ENCODE peak calls at places on chromosome 16, in eight cellular contexts. O is GM12878, U is H1, X is A549, T is HCT116, F is K562, W is HepG2, D is endothelial cell of umbilical vein. B is an unnamed sample.

GRCh38 chr16:13554020-13554419 is 365.9 kb upstream of the ERCC4 start:
- DNase-seq in O (no peak), U (no peak), X (no peak), T (no peak), F (peak; percentile 37), W (no peak), D (no peak), B (no peak)

GRCh38 chr16:81219151-81219550 is 19.3 kb upstream of the BCO1 start:
- DNase-seq in O (no peak), U (no peak), X (no peak), T (no peak), F (no peak), W (no peak), D (no peak), B (no peak)

GRCh38 chr16:27083861-27084261 is 17.1 kb downstream of the C16orf82 start:
- DNase-seq in O (no peak), U (no peak), X (no peak), T (no peak), F (peak; percentile 87), W (no peak), D (no peak), B (no peak)

GRCh38 chr16:57165923-57166322 is 19.9 kb downstream of the PSME3IP1 start:
- DNase-seq in O (no peak), U (no peak), X (no peak), T (no peak), F (no peak), W (no peak), D (no peak), B (no peak)

GRCh38 chr16:89304941-89305705 is 87.6 kb downstream of the ZNF778 start:
- DNase-seq in O (no peak), U (no peak), X (no peak), T (no peak), F (no peak), W (no peak), D (no peak), B (no peak)

GRCh38 chr16:84294196-84295142 is at the start of gene WFDC1:
- DNase-seq in O (no peak), U (no peak), X (no peak), T (no peak), F (no peak), W (no peak), D (no peak), B (peak; percentile 49)

GRCh38 chr16:11629071-11630030 is 38.9 kb upstream of the SNN start:
- DNase-seq in O (no peak), U (no peak), X (no peak), T (no peak), F (no peak), W (no peak), D (no peak), B (peak; percentile 77)

GRCh38 chr16:19375561-19376158 is 42.0 kb upstream of the TMC5 start:
- DNase-seq in O (peak; percentile 28), U (peak; percentile 2), X (peak; percentile 70), T (peak; percentile 60), F (peak; percentile 70), W (peak; percentile 60), D (peak; percentile 71), B (peak; percentile 57)

GRCh38 chr16:12613131-12613991 is 190.3 kb downstream of the CPPED1 start:
- DNase-seq in O (peak; percentile 76), U (peak; percentile 39), X (peak; percentile 94), T (peak; percentile 94), F (peak; percentile 55), W (peak; percentile 100), D (peak; percentile 18), B (peak; percentile 51)

GRCh38 chr16:50884066-50884860 is 142.4 kb downstream of the CYLD start:
- DNase-seq in O (no peak), U (no peak), X (peak; percentile 14), T (no peak), F (peak; percentile 72), W (peak; percentile 30), D (no peak), B (peak; percentile 27)

GRCh38 chr16:70790815-70791214 is 10.1 kb downstream of the VAC14 start:
- DNase-seq in O (no peak), U (no peak), X (no peak), T (no peak), F (no peak), W (no peak), D (no peak), B (no peak)
- TF ChIP-seq MAX in O (no peak), U (no peak), X (no peak), T (no peak), F (no peak), W (no peak), D (no peak), B (no peak)

GRCh38 chr16:67161595-67162058 is 1.9 kb downstream of the FBXL8 start:
- DNase-seq in O (no peak), U (no peak), X (no peak), T (no peak), F (no peak), W (no peak), D (no peak), B (no peak)
- H3K4me3 ChIP-seq in O (peak overlapping the region; percentile 95), U (no peak overlapping the region), X (no peak overlapping the region), T (peak overlapping the region; percentile 98), F (peak overlapping the region; percentile 73), W (no peak overlapping the region), D (no peak overlapping the region), B (no peak overlapping the region)

GRCh38 chr16:87448866-87449265 is 44.0 kb downstream of the ZCCHC14 start:
- DNase-seq in O (no peak), U (no peak), X (no peak), T (no peak), F (no peak), W (no peak), D (no peak), B (no peak)

GRCh38 chr16:87447323-87447722 is 45.5 kb downstream of the ZCCHC14 start:
- DNase-seq in O (no peak), U (no peak), X (no peak), T (no peak), F (no peak), W (no peak), D (no peak), B (no peak)

GRCh38 chr16:87454391-87454790 is 38.4 kb downstream of the ZCCHC14 start:
- DNase-seq in O (no peak), U (no peak), X (no peak), T (no peak), F (no peak), W (no peak), D (no peak), B (no peak)

GRCh38 chr16:87453326-87453725 is 39.5 kb downstream of the ZCCHC14 start:
- DNase-seq in O (no peak), U (no peak), X (no peak), T (no peak), F (no peak), W (no peak), D (no peak), B (no peak)

GRCh38 chr16:87451563-87452210 is 41.1 kb downstream of the ZCCHC14 start:
- DNase-seq in O (no peak), U (no peak), X (no peak), T (no peak), F (no peak), W (no peak), D (no peak), B (no peak)
- TF ChIP-seq POLR2A in O (no peak), U (no peak), X (no peak), T (no peak), F (no peak), W (no peak), D (no peak), B (no peak)

GRCh38 chr16:71424626-71425025 is 17.2 kb downstream of the TLE7 start:
- DNase-seq in O (no peak), U (no peak), X (no peak), T (no peak), F (no peak), W (no peak), D (no peak), B (no peak)

GRCh38 chr16:71421911-71422310 is 19.9 kb downstream of the TLE7 start:
- DNase-seq in O (no peak), U (no peak), X (peak; percentile 46), T (peak; percentile 26), F (peak; percentile 73), W (peak; percentile 58), D (no peak), B (peak; percentile 47)

GRCh38 chr16:71423865-71424264 is 18.0 kb downstream of the TLE7 start:
- DNase-seq in O (no peak), U (no peak), X (no peak), T (no peak), F (no peak), W (no peak), D (no peak), B (no peak)

GRCh38 chr16:71425746-71426068 is 16.1 kb downstream of the TLE7 start:
- DNase-seq in O (no peak), U (no peak), X (no peak), T (no peak), F (no peak), W (no peak), D (no peak), B (no peak)

GRCh38 chr16:71423016-71423415 is 18.8 kb downstream of the TLE7 start:
- DNase-seq in O (no peak), U (no peak), X (no peak), T (no peak), F (no peak), W (no peak), D (no peak), B (no peak)
- TF ChIP-seq MAX in O (no peak), U (no peak), X (no peak), T (no peak), F (no peak), W (no peak), D (no peak), B (no peak)

DNA sequence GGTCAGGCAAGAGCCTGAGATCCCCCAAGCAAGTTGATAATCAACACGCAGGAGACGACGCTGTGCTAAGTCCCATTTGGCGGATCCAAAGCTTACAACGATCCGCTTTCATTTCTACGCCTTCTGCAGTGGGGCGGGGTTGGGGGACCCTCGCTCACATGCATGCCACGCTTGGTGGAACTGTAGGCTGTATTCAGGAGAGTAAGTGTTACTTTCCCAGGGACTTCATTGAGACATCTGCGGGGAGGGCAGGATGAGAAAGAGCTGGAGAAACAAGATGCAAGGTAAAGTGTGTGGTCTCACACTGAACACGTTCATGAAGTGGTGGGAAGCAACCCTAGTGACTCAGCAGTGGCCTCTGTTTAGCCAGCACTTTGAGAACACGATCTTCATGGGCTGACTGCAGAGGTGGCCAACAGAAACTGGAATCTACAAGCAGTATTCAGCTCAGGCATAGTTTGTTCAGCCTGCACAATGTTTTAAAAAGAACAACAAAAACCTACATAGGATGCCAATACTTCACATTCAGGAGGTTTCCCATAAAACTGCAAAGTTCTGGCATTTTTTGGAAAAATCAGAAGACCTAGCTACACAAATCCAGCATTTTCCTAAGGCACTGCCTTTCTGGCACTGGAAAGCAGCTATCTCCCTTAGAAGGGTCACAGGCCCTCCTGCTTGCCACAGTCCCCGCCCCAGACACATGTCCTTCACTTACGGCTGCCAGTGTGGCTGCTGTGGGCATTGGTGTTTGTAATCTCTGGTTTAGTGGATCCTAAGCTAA is 100.3 kb downstream of the XYLT1 start:
- DNase-seq in O (no peak), U (no peak), X (no peak), T (no peak), F (no peak), W (no peak), D (no peak), B (peak; percentile 80)
- H3K4me3 ChIP-seq in O (peak overlapping the region; percentile 41), U (no peak overlapping the region), X (no peak overlapping the region), T (no peak overlapping the region), F (no peak overlapping the region), W (no peak overlapping the region), D (no peak overlapping the region), B (peak overlapping the region; percentile 50)

GRCh38 chr16:73064227-73064995 is 16.5 kb upstream of the ZFHX3 start:
- DNase-seq in O (no peak), U (no peak), X (no peak), T (no peak), F (peak; percentile 28), W (no peak), D (peak; percentile 62), B (peak; percentile 65)
- TF ChIP-seq POLR2A in O (no peak), U (no peak), X (no peak), T (no peak), F (no peak), W (no peak), D (no peak), B (no peak)